ENCODE peak calls at places on chromosome 18, in six cellular contexts. X is HFF-Myc, V is Peyer's patch, C is Calu3, P is GM13976, I is AG04450. M is an unnamed sample.
A peak's percentile ranks its signal among the peaks of the same experiment; 100 is the strongest.

GRCh38 chr18:48338915-48339314 is 70.3 kb downstream of the ZBTB7C start:
- DNase-seq in X (no peak), V (no peak), C (no peak), P (no peak), I (no peak), M (no peak)

GRCh38 chr18:34122724-34123334 is 101.9 kb downstream of the NOL4 start:
- DNase-seq in X (peak; percentile 30), V (no peak), C (peak; percentile 30), P (peak; percentile 42), I (peak; percentile 21), M (no peak)

GRCh38 chr18:24031916-24032315 is 17.4 kb downstream of the TTC39C start:
- DNase-seq in X (no peak), V (no peak), C (no peak), P (no peak), I (no peak), M (no peak)

GRCh38 chr18:34866739-34867138 is 156.6 kb downstream of the DTNA start:
- DNase-seq in X (no peak), V (no peak), C (no peak), P (no peak), I (no peak), M (no peak)

GRCh38 chr18:23572570-23572969 is 13.7 kb downstream of the NPC1 start:
- DNase-seq in X (no peak), V (no peak), C (no peak), P (no peak), I (no peak), M (no peak)

GRCh38 chr18:41917199-41917598 is 37.8 kb upstream of the PIK3C3 start:
- DNase-seq in X (peak; percentile 42), V (no peak), C (no peak), P (no peak), I (no peak), M (no peak)

GRCh38 chr18:21129586-21130216 is 18.1 kb upstream of the ROCK1 start:
- DNase-seq in X (no peak), V (no peak), C (no peak), P (no peak), I (peak; percentile 72), M (no peak)

GRCh38 chr18:59005266-59005665 is 134.4 kb upstream of the SEC11C start:
- DNase-seq in X (no peak), V (no peak), C (peak; percentile 36), P (no peak), I (no peak), M (no peak)

GRCh38 chr18:7221424-7222155 is 9.3 kb upstream of the LRRC30 start:
- DNase-seq in X (peak; percentile 42), V (no peak), C (peak; percentile 60), P (no peak), I (peak; percentile 29), M (no peak)

DNA sequence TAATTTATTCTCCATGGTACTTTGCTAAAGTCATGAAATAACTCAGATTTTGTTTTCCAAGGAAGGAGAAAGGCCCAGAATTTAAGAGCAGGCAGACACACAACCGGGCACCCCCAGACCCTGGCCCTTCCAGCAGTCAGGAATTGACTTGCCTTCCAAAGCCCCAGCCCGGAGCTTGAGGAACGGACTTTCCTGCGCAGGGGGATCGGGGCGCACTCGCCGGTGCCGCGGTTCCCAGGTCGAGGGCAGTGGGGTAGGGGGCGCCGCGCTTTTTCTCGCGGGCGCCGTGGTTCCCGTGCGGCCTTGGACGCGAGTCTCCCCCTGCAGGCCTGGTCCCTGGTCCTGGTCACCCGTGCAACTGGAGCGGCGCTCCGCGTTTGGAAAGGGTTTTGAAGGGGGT is 1.2 kb downstream of the ZNF236 start:
- DNase-seq in X (no peak), V (no peak), C (no peak), P (no peak), I (no peak), M (peak; percentile 27)
- TF ChIP-seq CTCF in X (peak; percentile 36), V (no peak), C (peak; percentile 9), P (peak; percentile 31), I (peak; percentile 39), M (no peak)

GRCh38 chr18:49901862-49902340 is 88.6 kb upstream of the ACAA2 start:
- DNase-seq in X (no peak), V (no peak), C (no peak), P (no peak), I (no peak), M (no peak)
- TF ChIP-seq CTCF in X (no peak), V (no peak), C (no peak), P (no peak), I (no peak), M (no peak)

GRCh38 chr18:79680100-79680879 is 687 bp downstream of the CTDP1 start:
- DNase-seq in X (no peak), V (no peak), C (peak; percentile 20), P (peak; percentile 51), I (no peak), M (no peak)
- TF ChIP-seq CTCF in X (no peak), V (no peak), C (no peak), P (no peak), I (peak; percentile 4), M (no peak)

GRCh38 chr18:33022370-33022769 is 249.5 kb upstream of the KLHL14 start:
- DNase-seq in X (no peak), V (no peak), C (no peak), P (no peak), I (no peak), M (no peak)
- TF ChIP-seq CTCF in X (no peak), V (no peak), C (no peak), P (no peak), I (peak; percentile 8), M (no peak)

GRCh38 chr18:11020867-11021414 is 128.4 kb downstream of the PIEZO2 start:
- DNase-seq in X (no peak), V (no peak), C (no peak), P (no peak), I (no peak), M (no peak)

GRCh38 chr18:11025270-11025669 is 124.1 kb downstream of the PIEZO2 start:
- DNase-seq in X (no peak), V (no peak), C (no peak), P (no peak), I (no peak), M (no peak)

GRCh38 chr18:11020454-11020853 is 128.9 kb downstream of the PIEZO2 start:
- DNase-seq in X (no peak), V (no peak), C (no peak), P (no peak), I (no peak), M (no peak)

GRCh38 chr18:11019295-11019694 is 130.1 kb downstream of the PIEZO2 start:
- DNase-seq in X (no peak), V (no peak), C (no peak), P (no peak), I (no peak), M (no peak)

DNA sequence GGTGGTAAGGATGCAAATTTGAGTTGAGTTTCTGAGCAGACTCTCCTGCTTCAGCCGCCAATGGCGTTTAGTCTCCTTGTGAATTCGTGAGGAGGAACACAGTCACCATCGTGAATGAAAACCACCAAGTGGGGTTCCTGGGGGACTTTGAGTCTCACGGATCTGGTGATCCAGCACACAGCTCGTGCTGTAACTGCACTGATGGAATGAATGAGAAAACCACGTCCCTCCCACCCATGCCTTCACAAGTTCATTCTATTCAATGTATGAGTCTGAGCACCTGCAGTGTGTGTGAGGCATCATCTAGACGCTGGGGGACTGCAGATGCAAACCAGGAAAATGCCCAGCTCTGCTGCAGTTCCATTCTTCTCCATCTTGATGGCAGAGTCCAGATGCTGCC is 127.9 kb downstream of the PIEZO2 start:
- DNase-seq in X (no peak), V (no peak), C (no peak), P (no peak), I (no peak), M (no peak)
- TF ChIP-seq CTCF in X (no peak), V (no peak), C (no peak), P (no peak), I (no peak), M (no peak)

DNA sequence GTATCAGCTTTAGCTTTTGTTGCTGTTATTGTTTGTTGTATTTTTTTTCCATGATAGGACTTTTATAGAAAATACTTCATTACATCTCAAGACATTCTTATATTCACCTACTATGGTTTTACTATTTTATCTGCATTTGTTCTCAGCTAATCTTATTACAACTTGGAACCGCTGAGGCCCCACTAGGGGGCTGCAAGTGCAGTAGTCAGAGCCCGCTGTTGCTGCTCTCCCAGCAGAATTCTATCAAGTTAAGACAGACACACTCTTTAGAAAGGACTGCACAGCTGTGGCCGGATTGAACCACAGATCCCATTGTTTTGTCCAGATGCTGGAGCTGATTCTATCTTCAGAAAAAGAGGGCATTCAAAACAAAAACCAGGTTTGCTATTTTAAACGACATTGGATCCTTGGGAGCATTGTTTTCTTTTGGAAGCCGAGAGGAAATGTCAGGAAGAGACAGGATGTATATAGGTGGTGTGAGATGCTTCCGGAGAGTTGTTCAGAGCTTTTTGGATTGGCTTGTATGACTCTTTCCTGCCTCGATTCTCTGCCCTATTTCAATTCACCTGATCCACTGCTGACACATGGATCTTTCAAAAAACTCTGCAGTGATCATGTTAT is 105.7 kb upstream of the GAREM1 start:
- DNase-seq in X (no peak), V (no peak), C (peak; percentile 20), P (no peak), I (no peak), M (no peak)
- TF ChIP-seq CTCF in X (peak; percentile 28), V (no peak), C (peak; percentile 24), P (no peak), I (peak; percentile 48), M (no peak)

GRCh38 chr18:68676913-68677312 is 38.0 kb downstream of the TMX3 start:
- DNase-seq in X (no peak), V (no peak), C (no peak), P (no peak), I (no peak), M (no peak)
- TF ChIP-seq CTCF in X (peak; percentile 18), V (no peak), C (no peak), P (peak; percentile 30), I (peak; percentile 50), M (no peak)

DNA sequence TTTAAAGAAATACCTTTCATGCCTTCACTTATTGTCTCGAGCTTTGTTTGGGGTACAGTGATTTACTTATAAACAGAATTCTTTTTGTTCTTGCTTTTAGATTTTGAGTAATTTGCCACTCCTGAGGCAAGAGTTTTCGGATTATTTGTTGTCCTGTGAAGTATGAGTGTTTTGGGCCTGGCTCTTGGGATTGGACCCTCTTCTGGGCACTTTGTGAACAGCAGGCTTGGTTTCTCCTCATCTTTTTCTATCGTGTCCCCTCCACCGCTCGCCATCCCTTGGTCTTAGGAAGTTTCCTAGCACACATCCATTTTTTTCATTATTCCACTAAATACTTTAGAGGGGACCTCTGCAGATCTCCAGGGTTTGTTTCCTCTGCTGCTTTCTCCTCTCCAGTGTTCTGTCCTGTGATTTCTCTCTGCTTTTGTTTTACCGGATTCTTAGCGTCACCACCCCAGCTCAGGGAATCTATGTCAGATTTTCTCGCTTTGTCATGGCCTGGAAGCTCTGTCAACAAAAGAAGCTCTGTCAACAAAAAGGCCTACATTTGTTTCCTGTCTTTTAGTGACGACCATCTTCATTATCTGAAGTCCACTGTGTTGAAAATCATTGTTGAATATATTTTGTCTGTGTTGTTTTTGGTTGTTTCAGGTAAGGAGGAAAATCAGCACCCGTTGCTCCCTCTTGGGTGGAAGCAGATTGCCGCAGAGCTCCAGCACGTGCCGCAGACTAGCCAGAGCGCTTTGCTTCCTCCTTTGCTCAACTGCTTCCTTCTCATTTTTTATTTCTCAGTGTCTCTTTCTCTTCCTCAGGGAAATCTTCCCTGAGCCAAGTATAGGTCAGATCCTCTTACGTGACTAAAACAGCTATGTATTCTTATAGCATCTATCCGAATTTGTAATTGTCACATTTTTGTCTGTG is 27.8 kb downstream of the ANKRD62 start:
- DNase-seq in X (no peak), V (no peak), C (no peak), P (no peak), I (no peak), M (no peak)
- TF ChIP-seq CTCF in X (peak; percentile 42), V (no peak), C (no peak), P (no peak), I (peak; percentile 42), M (no peak)